ENCODE peak calls at places on chromosomes 6 and 20, in five cellular contexts. J, S, Y, F and A are unnamed samples.

GRCh38 chr6:7424967-7425807 is 35.6 kb downstream of the RIOK1 start:
- DNase-seq in J (no peak), S (peak; percentile 32), Y (peak; percentile 70), F (peak; percentile 59), A (no peak)

GRCh38 chr6:170290306-170291128 is at the start of gene DLL1:
- DNase-seq in J (peak; percentile 89), S (no peak), Y (no peak), F (peak; percentile 15), A (no peak)

GRCh38 chr6:40903456-40903855 is 135.6 kb downstream of the UNC5CL start:
- DNase-seq in J (no peak), S (no peak), Y (peak; percentile 9), F (no peak), A (no peak)

GRCh38 chr6:161727063-161727462 is 453.2 kb upstream of the AGPAT4 start:
- DNase-seq in J (no peak), S (no peak), Y (no peak), F (no peak), A (no peak)

GRCh38 chr6:12012231-12012565 is at the start of gene HIVEP1:
- DNase-seq in J (peak; percentile 58), S (no peak), Y (peak; percentile 14), F (no peak), A (no peak)

GRCh38 chr6:89411269-89412070 is 603 bp downstream of the RRAGD start:
- DNase-seq in J (peak; percentile 67), S (peak; percentile 8), Y (no peak), F (no peak), A (no peak)

GRCh38 chr6:63943826-63944225 is 308.2 kb downstream of the PHF3 start:
- DNase-seq in J (no peak), S (no peak), Y (no peak), F (no peak), A (no peak)

GRCh38 chr6:148868901-148869300 is 122.1 kb downstream of the UST start:
- DNase-seq in J (no peak), S (no peak), Y (no peak), F (no peak), A (no peak)

GRCh38 chr6:34132486-34133185 is 13.3 kb downstream of the GRM4 start:
- DNase-seq in J (no peak), S (peak; percentile 35), Y (peak; percentile 7), F (peak; percentile 21), A (no peak)

GRCh38 chr6:1485678-1486077 is 96.3 kb downstream of the FOXF2 start:
- DNase-seq in J (no peak), S (peak; percentile 21), Y (peak; percentile 78), F (peak; percentile 15), A (no peak)

GRCh38 chr20:32607324-32607723 is 22.2 kb upstream of the NOL4L start:
- DNase-seq in J (no peak), S (no peak), Y (no peak), F (no peak), A (no peak)

GRCh38 chr6:150915156-150915555 is 49.7 kb downstream of the MTHFD1L start:
- DNase-seq in J (no peak), S (no peak), Y (no peak), F (no peak), A (no peak)